ENCODE peak calls at places on chromosomes 12 and 14, in eight cellular contexts. B is HepG2, M is A549, S is HCT116, Z is H1, G is GM12878, F is K562, L is SK-N-SH. Y is an unnamed sample.

GRCh38 chr12:122322501-122322900 is 56.2 kb upstream of the VPS33A start:
- DNase-seq in B (no peak), L (no peak), Z (no peak), S (no peak), F (no peak), M (no peak), G (no peak), Y (peak; percentile 33)

GRCh38 chr14:68695326-68695768 is 97.5 kb downstream of the ZFP36L1 start:
- DNase-seq in M (peak; percentile 97), Z (no peak), B (peak; percentile 43), S (peak; percentile 91), F (no peak), G (peak; percentile 80), L (no peak), Y (peak; percentile 96)

GRCh38 chr12:130710733-130711080 is 5.4 kb downstream of the RIMBP2 start:
- DNase-seq in B (no peak), L (no peak), G (no peak), M (no peak), F (no peak), Z (peak; percentile 34), S (no peak), Y (no peak)

GRCh38 chr12:124545508-124546418 is 21.6 kb downstream of the NCOR2 start:
- DNase-seq in Z (no peak), S (no peak), L (no peak), M (no peak), F (no peak), G (peak; percentile 76), B (no peak), Y (no peak)

GRCh38 chr12:53219956-53220856 is 11.8 kb downstream of the RARG start:
- DNase-seq in G (no peak), S (peak; percentile 46), M (peak; percentile 79), L (peak; percentile 90), F (peak; percentile 82), Z (peak; percentile 77), B (peak; percentile 38), Y (peak; percentile 79)

GRCh38 chr12:79016181-79016580 is 151.6 kb downstream of the SYT1 start:
- DNase-seq in F (no peak), M (no peak), B (no peak), L (no peak), S (no peak), Z (no peak), G (no peak), Y (peak; percentile 68)

GRCh38 chr14:23483216-23483854 is 13.8 kb downstream of the NGDN start:
- DNase-seq in S (no peak), L (peak; percentile 81), Z (peak; percentile 71), F (peak; percentile 47), M (peak; percentile 60), B (peak; percentile 69), G (no peak), Y (no peak)

GRCh38 chr12:29792853-29793252 is 9.1 kb upstream of the TMTC1 start:
- DNase-seq in Z (no peak), F (no peak), G (no peak), S (no peak), M (no peak), L (no peak), B (no peak), Y (no peak)

GRCh38 chr14:77309122-77309521 is 11.6 kb downstream of the POMT2 start:
- DNase-seq in S (no peak), L (no peak), Z (no peak), M (no peak), F (no peak), B (no peak), G (no peak), Y (peak; percentile 33)

GRCh38 chr14:102782974-102783373 is 5.7 kb downstream of the TRAF3 start:
- DNase-seq in L (no peak), F (no peak), G (no peak), M (no peak), S (no peak), Z (no peak), B (no peak), Y (no peak)

GRCh38 chr12:85765443-85765842 is 70.8 kb downstream of the RASSF9 start:
- DNase-seq in S (no peak), L (no peak), G (no peak), B (peak; percentile 7), Z (no peak), M (peak; percentile 3), F (no peak), Y (no peak)

GRCh38 chr14:39218171-39218769 is 15.4 kb upstream of the MIA2 start:
- DNase-seq in L (no peak), G (no peak), F (no peak), M (peak; percentile 34), B (peak; percentile 59), S (peak; percentile 89), Z (no peak), Y (peak; percentile 50)

GRCh38 chr12:19139795-19140194 is 10.3 kb downstream of the PLEKHA5 start:
- DNase-seq in M (no peak), Z (no peak), B (no peak), L (no peak), S (no peak), F (no peak), G (no peak), Y (no peak)

GRCh38 chr14:60348211-60348610 is 99.2 kb downstream of the PPM1A start:
- DNase-seq in S (no peak), L (no peak), B (no peak), G (no peak), Z (no peak), F (no peak), M (no peak), Y (no peak)

GRCh38 chr12:55188974-55189556 is 31.8 kb upstream of the OR10A7 start:
- DNase-seq in G (peak; percentile 53), F (peak; percentile 55), B (peak; percentile 72), M (peak; percentile 43), L (peak; percentile 39), Z (no peak), S (peak; percentile 69), Y (peak; percentile 87)

GRCh38 chr12:125272252-125272980 is 207.2 kb downstream of the AACS start:
- DNase-seq in F (no peak), S (no peak), M (no peak), B (no peak), L (no peak), G (no peak), Z (no peak), Y (no peak)

GRCh38 chr12:22653790-22654189 is 28.8 kb downstream of the ETNK1 start:
- DNase-seq in Z (no peak), S (no peak), F (no peak), M (no peak), G (no peak), L (no peak), B (no peak), Y (peak; percentile 42)

GRCh38 chr14:39977198-39977597 is 545.0 kb upstream of the FBXO33 start:
- DNase-seq in F (no peak), Z (no peak), M (no peak), B (no peak), G (no peak), S (no peak), L (no peak), Y (no peak)

GRCh38 chr12:115752913-115753726 is 524.4 kb downstream of the MED13L start:
- DNase-seq in S (peak; percentile 42), B (peak; percentile 58), F (peak; percentile 26), L (peak; percentile 55), G (peak; percentile 12), M (peak; percentile 58), Z (no peak), Y (peak; percentile 18)

GRCh38 chr12:75815756-75816155 is 215.8 kb downstream of the PHLDA1 start:
- DNase-seq in B (no peak), L (no peak), F (no peak), M (no peak), Z (no peak), G (no peak), S (no peak), Y (no peak)

GRCh38 chr12:11763760-11764520 is 114.5 kb downstream of the ETV6 start:
- DNase-seq in L (no peak), B (peak; percentile 70), G (no peak), F (no peak), Z (no peak), M (no peak), S (no peak), Y (no peak)
- H3K27ac ChIP-seq in L (peak overlapping the region; percentile 76), B (no peak overlapping the region), G (peak overlapping the region; percentile 100), F (no peak overlapping the region), Z (no peak overlapping the region), M (no peak overlapping the region), S (no peak overlapping the region), Y (no peak overlapping the region)

GRCh38 chr12:120686151-120686689 is 729 bp upstream of the MLEC start:
- DNase-seq in G (peak; percentile 93), M (peak; percentile 92), L (peak; percentile 95), F (peak; percentile 94), B (peak; percentile 97), S (peak; percentile 96), Z (peak; percentile 95), Y (peak; percentile 97)

GRCh38 chr12:120688527-120689071 is 1.6 kb downstream of the MLEC start:
- DNase-seq in B (no peak), F (no peak), Z (no peak), S (no peak), M (no peak), G (no peak), L (no peak), Y (peak; percentile 72)

GRCh38 chr12:120687570-120688289 is 781 bp downstream of the MLEC start:
- DNase-seq in S (no peak), B (no peak), L (no peak), Z (no peak), M (no peak), F (peak; percentile 35), G (no peak), Y (peak; percentile 46)

GRCh38 chr12:120686690-120687569 is at the start of gene MLEC:
- DNase-seq in B (peak; percentile 94), Z (peak; percentile 98), G (peak; percentile 91), F (peak; percentile 100), S (peak; percentile 95), L (peak; percentile 99), M (peak; percentile 99), Y (peak; percentile 97)

GRCh38 chr12:120684523-120684932 is 2.4 kb upstream of the MLEC start:
- DNase-seq in S (no peak), G (peak; percentile 85), Z (no peak), L (no peak), F (no peak), M (no peak), B (no peak), Y (no peak)
- TF ChIP-seq MAX in S (no peak), G (no peak), Z (no peak), L (no peak), F (no peak), M (no peak), B (no peak), Y (no peak)

GRCh38 chr12:45674583-45674982 is 54.9 kb upstream of the ARID2 start:
- DNase-seq in L (no peak), M (no peak), G (no peak), B (no peak), Z (no peak), F (no peak), S (no peak), Y (peak; percentile 74)
- H3K27ac ChIP-seq in L (no peak overlapping the region), M (no peak overlapping the region), G (no peak overlapping the region), B (no peak overlapping the region), Z (no peak overlapping the region), F (no peak overlapping the region), S (no peak overlapping the region), Y (no peak overlapping the region)

DNA sequence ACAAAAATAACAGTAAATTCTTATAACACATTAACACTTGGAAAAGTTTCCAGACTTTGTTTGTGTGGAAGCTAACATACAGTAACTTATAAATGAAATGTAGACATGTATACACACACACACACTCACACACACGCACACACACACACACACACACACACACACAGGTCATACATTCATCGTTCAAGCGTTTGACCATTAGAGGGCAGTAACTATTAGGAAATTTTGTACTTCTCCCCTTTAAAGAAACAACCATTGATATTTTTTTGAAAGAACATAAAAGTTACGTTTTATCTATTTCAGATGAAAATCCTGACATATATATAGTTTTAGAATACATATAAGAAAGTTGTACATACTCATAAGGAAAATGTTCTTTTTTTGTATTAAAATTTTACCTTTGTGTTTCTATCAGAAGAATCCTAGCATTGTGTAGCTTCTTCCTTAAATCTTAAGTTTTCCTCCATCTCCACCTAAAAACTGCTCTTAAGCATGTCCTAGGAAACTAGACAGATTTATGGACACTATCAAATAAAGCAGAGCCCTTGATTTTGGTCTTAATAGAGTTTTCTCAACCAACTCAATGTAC is 29.0 kb downstream of the PTPRQ start:
- DNase-seq in S (peak; percentile 53), B (peak; percentile 35), F (no peak), Z (no peak), G (peak; percentile 3), M (peak; percentile 7), L (peak; percentile 20), Y (peak; percentile 65)
- TF ChIP-seq MAX in S (peak; percentile 16), B (no peak), F (no peak), Z (no peak), G (no peak), M (no peak), L (no peak), Y (no peak)